ENCODE peak calls at places on chromosome 7, in eight cellular contexts. R is fibroblast of lung; P is nephron progenitor cell; N is breast epithelium; A is mucosa of descending colon; C is CD8-positive, alpha-beta T cell; S is stomach; U is AG04450. L is an unnamed sample.

GRCh38 chr7:24137338-24137737 is 146.7 kb upstream of the NPY start:
- DNase-seq in R (no peak), P (no peak), N (no peak), A (no peak), C (no peak), S (no peak), U (no peak), L (no peak)

GRCh38 chr7:79272066-79272669 is 181.3 kb downstream of the MAGI2 start:
- DNase-seq in R (peak), P (no peak), N (no peak), A (no peak), C (no peak), S (no peak), U (no peak), L (no peak)

GRCh38 chr7:28083998-28084985 is 96.3 kb downstream of the JAZF1 start:
- DNase-seq in R (no peak), P (no peak), N (no peak), A (no peak), C (no peak), S (no peak), U (no peak), L (no peak)

GRCh38 chr7:13144622-13145021 is 457.2 kb downstream of the ARL4A start:
- DNase-seq in R (peak), P (no peak), N (no peak), A (peak), C (no peak), S (no peak), U (peak), L (no peak)

GRCh38 chr7:22728416-22729029 is 1.5 kb downstream of the IL6 start:
- DNase-seq in R (peak), P (no peak), N (no peak), A (no peak), C (no peak), S (no peak), U (no peak), L (no peak)

GRCh38 chr7:2465928-2466327 is 10.3 kb downstream of the GRIFIN start:
- DNase-seq in R (no peak), P (no peak), N (no peak), A (no peak), C (no peak), S (no peak), U (no peak), L (no peak)

GRCh38 chr7:24741691-24742639 is 15.3 kb downstream of the GSDME start:
- DNase-seq in R (peak), P (no peak), N (no peak), A (no peak), C (no peak), S (no peak), U (peak), L (peak)

GRCh38 chr7:44279731-44280505 is 45.5 kb downstream of the CAMK2B start:
- DNase-seq in R (no peak), P (peak), N (no peak), A (no peak), C (no peak), S (no peak), U (no peak), L (peak)

GRCh38 chr7:76155938-76156337 is 45.8 kb upstream of the SRRM3 start:
- DNase-seq in R (peak), P (no peak), N (no peak), A (peak), C (no peak), S (peak), U (no peak), L (peak)

GRCh38 chr7:155788616-155789000 is 23.7 kb downstream of the SHH start:
- DNase-seq in R (peak), P (no peak), N (no peak), A (no peak), C (no peak), S (no peak), U (no peak), L (no peak)

GRCh38 chr7:100465702-100466311 is 1.7 kb upstream of the SPACDR start:
- DNase-seq in R (peak), P (peak), N (peak), A (peak), C (no peak), S (peak), U (no peak), L (peak)

GRCh38 chr7:136023134-136023869 is 46.1 kb upstream of the MTPN start:
- DNase-seq in R (no peak), P (no peak), N (no peak), A (no peak), C (no peak), S (no peak), U (no peak), L (no peak)

GRCh38 chr7:77450054-77450453 is 33.9 kb upstream of the GSAP start:
- DNase-seq in R (peak), P (no peak), N (no peak), A (no peak), C (no peak), S (no peak), U (no peak), L (no peak)

GRCh38 chr7:106767498-106768323 is 97.4 kb upstream of the PIK3CG start:
- DNase-seq in R (peak), P (no peak), N (no peak), A (no peak), C (peak), S (no peak), U (peak), L (no peak)

GRCh38 chr7:19377611-19378339 is 232.6 kb upstream of the FERD3L start:
- DNase-seq in R (peak), P (peak), N (no peak), A (no peak), C (no peak), S (no peak), U (peak), L (no peak)

GRCh38 chr7:157018997-157019591 is 8.6 kb upstream of the MNX1 start:
- DNase-seq in R (no peak), P (no peak), N (no peak), A (no peak), C (no peak), S (no peak), U (no peak), L (no peak)

GRCh38 chr7:55128693-55129394 is 110.0 kb downstream of the EGFR start:
- DNase-seq in R (peak), P (peak), N (no peak), A (no peak), C (no peak), S (no peak), U (no peak), L (no peak)

GRCh38 chr7:102927303-102927933 is 14.6 kb downstream of the LRRC17 start:
- DNase-seq in R (peak), P (no peak), N (no peak), A (no peak), C (no peak), S (no peak), U (no peak), L (no peak)

DNA sequence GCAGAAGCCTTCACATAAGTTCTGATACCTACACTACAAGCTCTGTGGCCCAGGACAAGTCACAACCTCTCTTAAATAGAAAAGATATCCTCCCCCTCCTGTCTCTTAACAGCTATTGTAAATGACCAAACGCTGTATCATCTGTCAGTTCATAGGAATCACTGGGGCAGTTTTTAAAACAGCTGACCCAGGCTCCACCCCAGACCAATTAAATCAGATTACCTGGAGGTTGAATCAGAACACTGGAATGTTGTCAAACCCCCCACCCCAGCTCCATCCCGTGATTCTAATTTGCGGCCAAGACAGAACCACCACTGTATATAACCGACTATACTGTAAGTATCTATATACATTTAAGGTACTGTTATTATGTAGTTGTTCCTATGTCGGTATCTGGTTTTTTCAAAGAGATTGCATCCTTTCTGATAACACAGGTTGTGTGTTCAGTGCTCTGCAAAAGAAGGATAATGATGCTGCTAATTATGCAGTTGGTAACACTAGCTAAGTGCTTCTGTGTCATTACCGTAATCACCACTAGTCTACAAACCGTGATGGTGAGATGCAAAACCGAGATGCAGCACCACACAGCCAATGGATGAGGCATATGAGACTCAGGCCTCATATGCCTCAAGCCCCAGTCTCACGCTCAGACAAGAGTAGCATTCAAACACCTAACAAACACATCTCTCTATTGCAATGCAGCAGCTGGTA is 47.4 kb downstream of the TNS3 start:
- DNase-seq in R (peak), P (no peak), N (no peak), A (no peak), C (no peak), S (no peak), U (no peak), L (no peak)
- TF ChIP-seq CTCF in R (no peak), P (no peak), N (no peak), A (no peak), C (no peak), S (no peak), U (peak), L (peak)

GRCh38 chr7:152025077-152025936 is at the start of gene GALNT11:
- DNase-seq in R (peak), P (peak), N (peak), A (peak), C (peak), S (peak), U (peak), L (peak)
- TF ChIP-seq CTCF in R (no peak), P (peak), N (peak), A (no peak), C (peak), S (no peak), U (peak), L (peak)

DNA sequence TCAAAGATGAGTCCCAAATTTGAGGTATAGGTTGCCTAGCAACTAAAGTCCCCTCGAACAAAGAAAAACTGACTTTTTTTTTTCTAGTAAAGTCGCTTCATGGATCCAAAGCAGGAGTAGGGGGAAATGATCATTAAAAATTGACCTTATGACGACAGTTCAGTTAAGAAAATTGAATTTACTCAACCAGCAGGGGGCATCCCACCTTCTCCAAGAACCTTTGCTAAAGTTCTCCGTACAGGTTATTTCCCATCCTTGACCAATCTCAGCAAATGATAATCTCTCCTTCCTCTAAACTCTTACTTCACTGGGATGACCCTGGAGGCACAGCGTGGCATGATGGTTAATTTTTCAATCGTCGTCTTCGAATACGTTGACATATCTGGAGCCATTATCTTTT is 228.3 kb downstream of the CALN1 start:
- DNase-seq in R (no peak), P (no peak), N (no peak), A (no peak), C (no peak), S (no peak), U (no peak), L (no peak)
- TF ChIP-seq CTCF in R (no peak), P (peak), N (no peak), A (no peak), C (no peak), S (no peak), U (no peak), L (no peak)

GRCh38 chr7:117385340-117386124 is 41.8 kb downstream of the ASZ1 start:
- DNase-seq in R (peak), P (no peak), N (no peak), A (no peak), C (no peak), S (no peak), U (no peak), L (no peak)
- TF ChIP-seq CTCF in R (no peak), P (no peak), N (no peak), A (no peak), C (no peak), S (no peak), U (peak), L (peak)